ENCODE peak calls at places on chromosomes 2 and 18, in nine cellular contexts. One of them, this sample, is unnamed.

GRCh38 chr2:88582030-88582429 is 45.2 kb downstream of the EIF2AK3 start:
- DNase-seq in stomach: no peak
- DNase-seq in lower lobe of right lung: no peak
- DNase-seq in lower leg skin: no peak
- DNase-seq in kidney: no peak
- DNase-seq in AG04449: no peak
- DNase-seq in AG04450: no peak
- DNase-seq in brain microvascular endothelial cell: no peak
- DNase-seq in A549: no peak
- DNase-seq in this sample: no peak

GRCh38 chr2:228039752-228040534 is 141.5 kb downstream of the SPHKAP start:
- DNase-seq in brain microvascular endothelial cell: no peak
- DNase-seq in lower lobe of right lung: no peak
- DNase-seq in AG04450: no peak
- DNase-seq in A549: peak; percentile 30
- DNase-seq in kidney: no peak
- DNase-seq in stomach: no peak
- DNase-seq in lower leg skin: no peak
- DNase-seq in AG04449: no peak
- DNase-seq in this sample: peak; percentile 5

GRCh38 chr18:21703241-21703820 is 1.2 kb downstream of the ABHD3 start:
- DNase-seq in brain microvascular endothelial cell: no peak
- DNase-seq in lower lobe of right lung: no peak
- DNase-seq in lower leg skin: no peak
- DNase-seq in AG04450: no peak
- DNase-seq in stomach: peak; percentile 34
- DNase-seq in A549: peak; percentile 8
- DNase-seq in kidney: no peak
- DNase-seq in AG04449: no peak
- DNase-seq in this sample: no peak

GRCh38 chr18:26566874-26567273 is 18.5 kb upstream of the KCTD1 start:
- DNase-seq in kidney: no peak
- DNase-seq in stomach: no peak
- DNase-seq in A549: no peak
- DNase-seq in lower leg skin: no peak
- DNase-seq in lower lobe of right lung: no peak
- DNase-seq in brain microvascular endothelial cell: no peak
- DNase-seq in AG04450: no peak
- DNase-seq in AG04449: no peak
- DNase-seq in this sample: no peak

GRCh38 chr2:102397167-102397566 is 25.8 kb upstream of the IL18RAP start:
- DNase-seq in brain microvascular endothelial cell: no peak
- DNase-seq in lower lobe of right lung: no peak
- DNase-seq in lower leg skin: no peak
- DNase-seq in kidney: no peak
- DNase-seq in A549: no peak
- DNase-seq in stomach: no peak
- DNase-seq in AG04449: no peak
- DNase-seq in AG04450: no peak
- DNase-seq in this sample: no peak

GRCh38 chr2:85790499-85790898 is 36.7 kb downstream of the ATOH8 start:
- DNase-seq in kidney: peak; percentile 59
- DNase-seq in lower leg skin: no peak
- DNase-seq in A549: no peak
- DNase-seq in lower lobe of right lung: no peak
- DNase-seq in stomach: no peak
- DNase-seq in brain microvascular endothelial cell: no peak
- DNase-seq in AG04449: no peak
- DNase-seq in AG04450: no peak
- DNase-seq in this sample: no peak

GRCh38 chr2:42196403-42197267 is 27.5 kb downstream of the EML4 start:
- DNase-seq in kidney: no peak
- DNase-seq in brain microvascular endothelial cell: peak; percentile 67
- DNase-seq in stomach: peak; percentile 38
- DNase-seq in AG04450: no peak
- DNase-seq in AG04449: no peak
- DNase-seq in lower lobe of right lung: no peak
- DNase-seq in A549: peak; percentile 46
- DNase-seq in lower leg skin: no peak
- DNase-seq in this sample: peak; percentile 44

GRCh38 chr18:48771641-48772380 is 179.0 kb downstream of the SMAD7 start:
- DNase-seq in lower leg skin: no peak
- DNase-seq in A549: no peak
- DNase-seq in stomach: peak; percentile 50
- DNase-seq in kidney: peak; percentile 83
- DNase-seq in brain microvascular endothelial cell: no peak
- DNase-seq in lower lobe of right lung: peak; percentile 47
- DNase-seq in AG04449: no peak
- DNase-seq in AG04450: no peak
- DNase-seq in this sample: no peak

GRCh38 chr18:45666006-45666405 is 50.7 kb downstream of the SLC14A2 start:
- DNase-seq in stomach: no peak
- DNase-seq in lower leg skin: no peak
- DNase-seq in lower lobe of right lung: no peak
- DNase-seq in brain microvascular endothelial cell: no peak
- DNase-seq in kidney: no peak
- DNase-seq in AG04449: no peak
- DNase-seq in AG04450: no peak
- DNase-seq in A549: no peak
- DNase-seq in this sample: no peak

GRCh38 chr18:60066576-60066975 is 166.8 kb downstream of the PMAIP1 start:
- DNase-seq in lower leg skin: no peak
- DNase-seq in AG04449: no peak
- DNase-seq in lower lobe of right lung: no peak
- DNase-seq in kidney: no peak
- DNase-seq in A549: no peak
- DNase-seq in brain microvascular endothelial cell: no peak
- DNase-seq in stomach: no peak
- DNase-seq in AG04450: no peak
- DNase-seq in this sample: no peak

GRCh38 chr2:39858681-39859080 is 79.6 kb upstream of the THUMPD2 start:
- DNase-seq in AG04449: no peak
- DNase-seq in kidney: no peak
- DNase-seq in A549: no peak
- DNase-seq in stomach: no peak
- DNase-seq in lower lobe of right lung: no peak
- DNase-seq in lower leg skin: no peak
- DNase-seq in brain microvascular endothelial cell: no peak
- DNase-seq in AG04450: no peak
- DNase-seq in this sample: no peak

GRCh38 chr18:49135871-49136270 is 185.1 kb upstream of the SMAD7 start:
- DNase-seq in A549: no peak
- DNase-seq in AG04449: no peak
- DNase-seq in lower lobe of right lung: no peak
- DNase-seq in brain microvascular endothelial cell: peak; percentile 34
- DNase-seq in stomach: no peak
- DNase-seq in kidney: no peak
- DNase-seq in AG04450: no peak
- DNase-seq in lower leg skin: no peak
- DNase-seq in this sample: peak; percentile 42

GRCh38 chr18:31685097-31686082 is 1.0 kb upstream of the B4GALT6 start:
- DNase-seq in kidney: peak; percentile 85
- DNase-seq in AG04450: no peak
- DNase-seq in stomach: peak; percentile 70
- DNase-seq in brain microvascular endothelial cell: peak; percentile 16
- DNase-seq in A549: peak; percentile 39
- DNase-seq in lower leg skin: no peak
- DNase-seq in AG04449: no peak
- DNase-seq in lower lobe of right lung: peak; percentile 71
- DNase-seq in this sample: no peak
- TF ChIP-seq CTCF in kidney: peak; percentile 0
- TF ChIP-seq CTCF in AG04450: no peak
- TF ChIP-seq CTCF in stomach: peak; percentile 29
- TF ChIP-seq CTCF in brain microvascular endothelial cell: peak; percentile 26
- TF ChIP-seq CTCF in A549: peak; percentile 58
- TF ChIP-seq CTCF in lower leg skin: no peak
- TF ChIP-seq CTCF in AG04449: no peak
- TF ChIP-seq CTCF in lower lobe of right lung: peak; percentile 39
- TF ChIP-seq CTCF in this sample: no peak

DNA sequence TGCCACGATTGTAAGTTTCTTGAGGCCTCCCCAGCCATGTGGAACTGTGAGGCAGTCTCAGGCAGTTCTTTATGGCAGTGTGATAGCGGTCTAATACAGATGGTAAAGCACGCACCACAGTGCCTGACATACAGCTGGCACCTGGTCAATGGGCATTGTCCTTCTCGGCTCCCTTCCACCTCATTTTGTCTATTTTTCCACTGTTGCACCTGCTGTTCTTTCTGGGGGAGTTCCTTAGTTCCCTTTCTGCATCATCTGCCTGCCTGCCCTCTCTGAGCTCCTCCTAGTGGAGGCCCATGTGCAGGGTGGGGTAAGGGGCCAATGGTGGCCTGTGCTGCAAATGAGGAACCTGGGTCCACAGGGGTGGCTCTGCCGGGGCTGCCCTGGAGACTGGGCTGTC is 157.6 kb downstream of the LPIN1 start:
- DNase-seq in lower lobe of right lung: peak; percentile 60
- DNase-seq in stomach: no peak
- DNase-seq in A549: no peak
- DNase-seq in lower leg skin: no peak
- DNase-seq in brain microvascular endothelial cell: no peak
- DNase-seq in AG04449: no peak
- DNase-seq in AG04450: no peak
- DNase-seq in kidney: no peak
- DNase-seq in this sample: no peak
- TF ChIP-seq CTCF in lower lobe of right lung: no peak
- TF ChIP-seq CTCF in stomach: no peak
- TF ChIP-seq CTCF in A549: no peak
- TF ChIP-seq CTCF in lower leg skin: no peak
- TF ChIP-seq CTCF in brain microvascular endothelial cell: peak; percentile 21
- TF ChIP-seq CTCF in AG04449: no peak
- TF ChIP-seq CTCF in AG04450: no peak
- TF ChIP-seq CTCF in kidney: no peak
- TF ChIP-seq CTCF in this sample: no peak

GRCh38 chr18:63073481-63073880 is 246.1 kb downstream of the BCL2 start:
- DNase-seq in A549: no peak
- DNase-seq in lower leg skin: no peak
- DNase-seq in AG04449: no peak
- DNase-seq in brain microvascular endothelial cell: no peak
- DNase-seq in AG04450: no peak
- DNase-seq in lower lobe of right lung: no peak
- DNase-seq in kidney: no peak
- DNase-seq in stomach: no peak
- DNase-seq in this sample: no peak

GRCh38 chr18:63078471-63078870 is 241.1 kb downstream of the BCL2 start:
- DNase-seq in lower lobe of right lung: no peak
- DNase-seq in lower leg skin: no peak
- DNase-seq in kidney: no peak
- DNase-seq in brain microvascular endothelial cell: no peak
- DNase-seq in A549: no peak
- DNase-seq in AG04450: no peak
- DNase-seq in stomach: no peak
- DNase-seq in AG04449: no peak
- DNase-seq in this sample: no peak

GRCh38 chr18:63070750-63071502 is 248.6 kb downstream of the BCL2 start:
- DNase-seq in stomach: no peak
- DNase-seq in brain microvascular endothelial cell: no peak
- DNase-seq in AG04450: no peak
- DNase-seq in kidney: no peak
- DNase-seq in A549: no peak
- DNase-seq in lower leg skin: no peak
- DNase-seq in lower lobe of right lung: no peak
- DNase-seq in AG04449: no peak
- DNase-seq in this sample: no peak

GRCh38 chr18:63071566-63072175 is 247.9 kb downstream of the BCL2 start:
- DNase-seq in brain microvascular endothelial cell: no peak
- DNase-seq in lower leg skin: no peak
- DNase-seq in AG04450: no peak
- DNase-seq in kidney: no peak
- DNase-seq in lower lobe of right lung: no peak
- DNase-seq in stomach: no peak
- DNase-seq in A549: no peak
- DNase-seq in AG04449: no peak
- DNase-seq in this sample: no peak

DNA sequence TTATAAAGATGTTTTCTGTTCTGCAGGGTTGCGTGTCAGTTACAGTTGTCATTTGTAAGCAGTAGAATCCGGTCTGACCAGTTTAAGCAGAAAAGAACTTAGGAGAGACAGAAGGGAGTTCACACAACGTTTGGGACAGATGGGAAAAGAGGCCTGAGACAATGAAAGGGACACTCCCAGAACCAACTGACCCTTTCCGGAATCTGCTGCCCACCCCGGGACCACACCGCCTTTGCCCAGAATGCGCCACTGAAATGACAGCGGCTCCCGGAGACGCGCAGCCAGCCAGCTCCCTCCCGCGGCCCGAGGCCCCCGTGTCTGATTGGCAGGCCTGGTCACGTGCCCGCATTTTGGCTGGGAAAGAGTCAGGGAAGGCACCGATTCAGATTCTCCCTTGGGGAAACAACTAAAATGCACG is 244.6 kb downstream of the BCL2 start:
- DNase-seq in AG04449: no peak
- DNase-seq in lower leg skin: peak; percentile 95
- DNase-seq in kidney: peak; percentile 91
- DNase-seq in lower lobe of right lung: peak; percentile 86
- DNase-seq in A549: peak; percentile 52
- DNase-seq in AG04450: no peak
- DNase-seq in stomach: peak; percentile 68
- DNase-seq in brain microvascular endothelial cell: peak; percentile 45
- DNase-seq in this sample: no peak
- TF ChIP-seq CTCF in AG04449: no peak
- TF ChIP-seq CTCF in lower leg skin: no peak
- TF ChIP-seq CTCF in kidney: no peak
- TF ChIP-seq CTCF in lower lobe of right lung: no peak
- TF ChIP-seq CTCF in A549: no peak
- TF ChIP-seq CTCF in AG04450: no peak
- TF ChIP-seq CTCF in stomach: no peak
- TF ChIP-seq CTCF in brain microvascular endothelial cell: no peak
- TF ChIP-seq CTCF in this sample: no peak

GRCh38 chr18:56451188-56451587 is 187.2 kb downstream of the TXNL1 start:
- DNase-seq in A549: no peak
- DNase-seq in stomach: no peak
- DNase-seq in brain microvascular endothelial cell: no peak
- DNase-seq in lower lobe of right lung: no peak
- DNase-seq in AG04450: no peak
- DNase-seq in kidney: no peak
- DNase-seq in AG04449: no peak
- DNase-seq in lower leg skin: no peak
- DNase-seq in this sample: no peak
- TF ChIP-seq CTCF in A549: no peak
- TF ChIP-seq CTCF in stomach: no peak
- TF ChIP-seq CTCF in brain microvascular endothelial cell: no peak
- TF ChIP-seq CTCF in lower lobe of right lung: no peak
- TF ChIP-seq CTCF in AG04450: no peak
- TF ChIP-seq CTCF in kidney: no peak
- TF ChIP-seq CTCF in AG04449: no peak
- TF ChIP-seq CTCF in lower leg skin: no peak
- TF ChIP-seq CTCF in this sample: no peak

DNA sequence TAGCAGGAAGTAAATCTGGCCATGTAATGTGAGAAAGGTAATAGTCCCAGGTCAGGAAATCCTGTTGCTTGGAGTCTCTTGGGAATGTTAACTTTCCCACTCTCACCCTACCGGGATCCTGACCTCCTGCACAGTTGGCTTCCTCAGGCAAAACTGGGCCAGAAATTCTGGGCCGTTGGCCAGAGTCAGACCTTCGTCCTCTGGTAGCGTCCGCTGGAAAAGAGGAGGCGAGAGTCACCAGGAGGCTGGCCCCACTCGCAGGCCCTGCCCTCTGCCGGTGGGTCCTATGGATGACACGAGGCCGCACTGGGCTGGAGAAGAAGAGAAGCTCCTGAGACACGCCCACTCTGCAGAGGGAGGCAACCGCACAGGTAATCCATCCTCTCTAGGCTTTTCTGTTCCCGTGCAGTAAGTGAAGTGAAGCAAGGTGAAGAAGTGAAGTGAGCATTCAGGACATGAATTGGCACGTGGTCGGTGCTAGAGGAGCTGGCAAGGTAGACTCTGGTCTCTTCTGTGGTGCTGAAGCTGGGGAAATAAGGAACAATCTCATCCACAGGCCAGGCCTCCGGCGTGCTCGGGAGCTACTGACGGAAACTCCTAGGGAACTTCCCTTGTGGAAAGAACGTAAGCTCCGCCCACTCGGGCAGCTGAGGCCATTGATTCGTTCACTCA is 182.7 kb upstream of the GLI2 start:
- DNase-seq in lower leg skin: peak; percentile 95
- DNase-seq in kidney: peak; percentile 94
- DNase-seq in lower lobe of right lung: peak; percentile 87
- DNase-seq in stomach: peak; percentile 94
- DNase-seq in AG04450: no peak
- DNase-seq in brain microvascular endothelial cell: peak; percentile 56
- DNase-seq in A549: peak; percentile 87
- DNase-seq in AG04449: no peak
- DNase-seq in this sample: no peak
- TF ChIP-seq CTCF in lower leg skin: no peak
- TF ChIP-seq CTCF in kidney: peak; percentile 63
- TF ChIP-seq CTCF in lower lobe of right lung: peak; percentile 68
- TF ChIP-seq CTCF in stomach: peak; percentile 48
- TF ChIP-seq CTCF in AG04450: peak; percentile 63
- TF ChIP-seq CTCF in brain microvascular endothelial cell: peak; percentile 80
- TF ChIP-seq CTCF in A549: peak; percentile 73
- TF ChIP-seq CTCF in AG04449: peak; percentile 46
- TF ChIP-seq CTCF in this sample: no peak

This sample was measured in HFFc6.